ENCODE peak calls at places on chromosomes 4 and X, in eight cellular contexts. K is activated effector memory CD4-positive, alpha-beta T cell treated with anti-CD3 and anti-CD28 coated beads, Interleukin-2, amount 50 U/mL, for 16 hours; P is AG09309; F is HS-5; D is stimulated activated CD8-positive, alpha-beta memory T cell treated with anti-CD3 and anti-CD28 coated beads, Interleukin-7, amount 100 ng/mL, for 1 hour; Z is T-helper 1 cell; J is T-helper 9 cell; S is stimulated activated naive CD8-positive, alpha-beta T cell treated with anti-CD3 and anti-CD28 coated beads, Interleukin-15, Interleukin-2, amounts not matched to agents 100 U/mL and 50 U/mL, for 24 hours. Y is an unnamed sample.

GRCh38 chr4:40446785-40447184 is 111.7 kb downstream of the CHRNA9 start:
- DNase-seq in K (no peak), P (no peak), F (no peak), D (no peak), Z (no peak), J (no peak), S (no peak), Y (no peak)

GRCh38 chr4:145098675-145099037 is 545 bp downstream of the ABCE1 start:
- DNase-seq in K (no peak), P (no peak), F (peak; percentile 38), D (peak; percentile 5), Z (peak; percentile 15), J (peak; percentile 23), S (peak; percentile 46), Y (peak; percentile 26)

GRCh38 chr4:81095411-81095810 is 64.9 kb downstream of the BMP3 start:
- DNase-seq in K (no peak), P (no peak), F (no peak), D (no peak), Z (no peak), J (no peak), S (no peak), Y (no peak)

GRCh38 chr4:74189331-74190043 is 31.6 kb downstream of the MTHFD2L start:
- DNase-seq in K (no peak), P (no peak), F (peak; percentile 26), D (no peak), Z (no peak), J (no peak), S (no peak), Y (peak; percentile 25)

GRCh38 chr4:114108869-114109268 is 129.4 kb upstream of the ARSJ start:
- DNase-seq in K (no peak), P (no peak), F (peak; percentile 35), D (no peak), Z (no peak), J (no peak), S (no peak), Y (peak; percentile 19)

GRCh38 chr4:127623755-127624087 is 9.0 kb upstream of the INTU start:
- DNase-seq in K (no peak), P (no peak), F (no peak), D (no peak), Z (no peak), J (no peak), S (peak; percentile 13), Y (no peak)

GRCh38 chr4:95220205-95221175 is 328.3 kb downstream of the UNC5C start:
- DNase-seq in K (no peak), P (no peak), F (no peak), D (no peak), Z (no peak), J (no peak), S (no peak), Y (no peak)

GRCh38 chr4:174369968-174370367 is 86.3 kb downstream of the CEP44 start:
- DNase-seq in K (no peak), P (no peak), F (no peak), D (no peak), Z (no peak), J (no peak), S (no peak), Y (no peak)

GRCh38 chr4:3524349-3524748 is 7.9 kb downstream of the LRPAP1 start:
- DNase-seq in K (peak; percentile 54), P (no peak), F (no peak), D (no peak), Z (no peak), J (no peak), S (no peak), Y (no peak)

GRCh38 chr4:169064281-169064680 is 54.2 kb upstream of the CBR4 start:
- DNase-seq in K (no peak), P (no peak), F (no peak), D (no peak), Z (no peak), J (no peak), S (no peak), Y (no peak)

GRCh38 chr4:6885953-6886557 is 23.6 kb upstream of the TBC1D14 start:
- DNase-seq in K (peak; percentile 61), P (peak; percentile 64), F (no peak), D (no peak), Z (no peak), J (no peak), S (no peak), Y (peak; percentile 44)

GRCh38 chrX:148049441-148049840 is 68.3 kb downstream of the FMR1NB start:
- DNase-seq in K (no peak), P (no peak), F (no peak), D (no peak), Z (no peak), J (no peak), S (no peak), Y (no peak)

GRCh38 chr4:94758141-94758699 is 465 bp downstream of the BMPR1B start:
- DNase-seq in K (no peak), P (no peak), F (no peak), D (no peak), Z (no peak), J (no peak), S (peak; percentile 10), Y (no peak)

GRCh38 chr4:89906787-89907521 is 12.3 kb downstream of the MMRN1 start:
- DNase-seq in K (no peak), P (no peak), F (no peak), D (no peak), Z (no peak), J (no peak), S (no peak), Y (no peak)

GRCh38 chrX:132277953-132278614 is 58.8 kb upstream of the RAP2C start:
- DNase-seq in K (no peak), P (no peak), F (no peak), D (no peak), Z (no peak), J (no peak), S (no peak), Y (no peak)

GRCh38 chr4:7365472-7366179 is 69.1 kb downstream of the PSAPL1 start:
- DNase-seq in K (no peak), P (no peak), F (no peak), D (no peak), Z (no peak), J (no peak), S (no peak), Y (no peak)

GRCh38 chr4:31362756-31363155 is 642.6 kb downstream of the PCDH7 start:
- DNase-seq in K (no peak), P (no peak), F (no peak), D (no peak), Z (no peak), J (no peak), S (no peak), Y (no peak)

GRCh38 chr4:73679836-73680235 is 59.6 kb upstream of the RASSF6 start:
- DNase-seq in K (no peak), P (peak; percentile 64), F (peak; percentile 24), D (no peak), Z (no peak), J (no peak), S (no peak), Y (no peak)

GRCh38 chrX:101348452-101349222 is at the start of gene TIMM8A:
- DNase-seq in K (peak; percentile 93), P (no peak), F (no peak), D (peak; percentile 50), Z (peak; percentile 68), J (peak; percentile 62), S (peak; percentile 79), Y (no peak)

GRCh38 chr4:149751174-149751573 is 64.5 kb downstream of the IQCM start:
- DNase-seq in K (no peak), P (no peak), F (no peak), D (no peak), Z (no peak), J (no peak), S (no peak), Y (no peak)

GRCh38 chr4:4524364-4524763 is 17.5 kb downstream of the STX18 start:
- DNase-seq in K (peak; percentile 75), P (no peak), F (no peak), D (no peak), Z (peak; percentile 21), J (peak; percentile 8), S (peak; percentile 20), Y (no peak)

GRCh38 chr4:83013931-83014330 is 3.3 kb upstream of the LIN54 start:
- DNase-seq in K (no peak), P (no peak), F (no peak), D (no peak), Z (no peak), J (no peak), S (no peak), Y (no peak)

GRCh38 chrX:150036641-150037040 is 98.3 kb upstream of the EOLA2 start:
- DNase-seq in K (no peak), P (no peak), F (no peak), D (no peak), Z (no peak), J (no peak), S (no peak), Y (no peak)

GRCh38 chr4:152665691-152666410 is 13.9 kb downstream of the TMEM154 start:
- DNase-seq in K (no peak), P (no peak), F (no peak), D (no peak), Z (no peak), J (no peak), S (no peak), Y (no peak)

GRCh38 chr4:45350438-45350837 is 624.1 kb upstream of the GNPDA2 start:
- DNase-seq in K (no peak), P (no peak), F (peak; percentile 11), D (no peak), Z (no peak), J (no peak), S (no peak), Y (no peak)

GRCh38 chr4:41132055-41132683 is 82.2 kb downstream of the APBB2 start:
- DNase-seq in K (no peak), P (no peak), F (no peak), D (no peak), Z (no peak), J (no peak), S (no peak), Y (no peak)

GRCh38 chrX:125205918-125206665 is 113.6 kb upstream of the TEX13C start:
- DNase-seq in K (no peak), P (no peak), F (no peak), D (no peak), Z (no peak), J (no peak), S (peak; percentile 3), Y (no peak)

GRCh38 chrX:1300449-1300848 is 31.8 kb downstream of the CSF2RA start:
- DNase-seq in K (no peak), P (no peak), F (no peak), D (no peak), Z (no peak), J (no peak), S (no peak), Y (no peak)

GRCh38 chr4:52868138-52868537 is 6.0 kb downstream of the RASL11B start:
- DNase-seq in K (no peak), P (no peak), F (no peak), D (no peak), Z (no peak), J (no peak), S (no peak), Y (no peak)